ENCODE peak calls at places on chromosomes 2 and 18, in four cellular contexts. O is right lobe of liver, W is stomach, F is ovary. N is an unnamed sample. For H3K27me3 and H3K36me3, the result is how much of the 10 kb centered on the place peaks cover.

GRCh38 chr2:100921685-100922161 is 80.4 kb upstream of the RPL31 start:
- DNase-seq in O (no peak), W (no peak), F (no peak), N (peak)

GRCh38 chr2:235940330-235940729 is 227.9 kb downstream of the GBX2 start:
- DNase-seq in O (no peak), W (no peak), F (peak), N (peak)

GRCh38 chr2:140351692-140352091 is 1571.5 kb upstream of the NXPH2 start:
- DNase-seq in O (no peak), W (no peak), F (no peak), N (no peak)

GRCh38 chr18:27996792-27997191 is 180.1 kb downstream of the CDH2 start:
- DNase-seq in O (no peak), W (no peak), F (no peak), N (no peak)

GRCh38 chr2:203740741-203741363 is 34.4 kb downstream of the CD28 start:
- DNase-seq in O (no peak), W (no peak), F (no peak), N (no peak)

GRCh38 chr18:8088626-8089025 is 520.6 kb upstream of the RAB12 start:
- DNase-seq in O (no peak), W (no peak), F (no peak), N (no peak)

GRCh38 chr18:9629709-9630108 is 15.3 kb upstream of the PPP4R1 start:
- DNase-seq in O (no peak), W (no peak), F (no peak), N (no peak)

GRCh38 chr2:128347701-128348504 is 29.2 kb upstream of the HS6ST1 start:
- DNase-seq in O (peak), W (peak), F (peak), N (no peak)

GRCh38 chr2:19038096-19039015 is 320.1 kb downstream of the OSR1 start:
- DNase-seq in O (no peak), W (no peak), F (no peak), N (peak)

GRCh38 chr2:163198972-163199371 is 360.4 kb upstream of the KCNH7 start:
- DNase-seq in O (no peak), W (no peak), F (no peak), N (no peak)

GRCh38 chr2:120334068-120334467 is 11.9 kb upstream of the INHBB start:
- DNase-seq in O (no peak), W (no peak), F (no peak), N (no peak)

GRCh38 chr18:63883617-63884016 is 3.9 kb upstream of the SERPINB2 start:
- DNase-seq in O (no peak), W (no peak), F (no peak), N (no peak)

GRCh38 chr2:177917169-177917568 is 155.4 kb downstream of the PDE11A start:
- DNase-seq in O (no peak), W (no peak), F (no peak), N (no peak)

GRCh38 chr2:127275789-127276188 is 18.2 kb downstream of the ERCC3 start:
- DNase-seq in O (no peak), W (no peak), F (no peak), N (no peak)

GRCh38 chr2:42125887-42126594 is 43.1 kb upstream of the EML4 start:
- DNase-seq in O (no peak), W (no peak), F (no peak), N (no peak)

GRCh38 chr2:188345020-188345419 is 53.3 kb downstream of the GULP1 start:
- DNase-seq in O (no peak), W (no peak), F (no peak), N (no peak)

GRCh38 chr18:11872479-11873136 is 21.4 kb downstream of the CHMP1B start:
- DNase-seq in O (no peak), W (peak), F (no peak), N (no peak)

GRCh38 chr2:66305714-66306113 is 129.2 kb upstream of the MEIS1 start:
- DNase-seq in O (no peak), W (peak), F (peak), N (no peak)

GRCh38 chr2:168698959-168699358 is 103.5 kb upstream of the NOSTRIN start:
- DNase-seq in O (no peak), W (no peak), F (no peak), N (no peak)

GRCh38 chr2:241957276-241957675 is 87.7 kb downstream of the RTP5 start:
- DNase-seq in O (no peak), W (no peak), F (no peak), N (no peak)

GRCh38 chr2:113202305-113203216 is 28.8 kb downstream of the PSD4 start:
- DNase-seq in O (no peak), W (no peak), F (no peak), N (no peak)

GRCh38 chr18:6752200-6752873 is 22.8 kb downstream of the ARHGAP28 start:
- DNase-seq in O (no peak), W (no peak), F (no peak), N (peak)

GRCh38 chr2:216289470-216289869 is 82.8 kb downstream of the MARCHF4 start:
- DNase-seq in O (no peak), W (no peak), F (no peak), N (no peak)

GRCh38 chr2:33123216-33123615 is 176.5 kb downstream of the LTBP1 start:
- DNase-seq in O (no peak), W (no peak), F (no peak), N (no peak)

GRCh38 chr18:40566510-40566844 is 1388.6 kb upstream of the PIK3C3 start:
- DNase-seq in O (no peak), W (no peak), F (no peak), N (no peak)

GRCh38 chr2:151374426-151374825 is 17.0 kb downstream of the TNFAIP6 start:
- DNase-seq in O (no peak), W (no peak), F (no peak), N (peak)

GRCh38 chr2:727071-727470 is 49.9 kb upstream of the TMEM18 start:
- DNase-seq in O (no peak), W (no peak), F (no peak), N (no peak)

GRCh38 chr2:152355411-152355831 is 20.4 kb downstream of the FMNL2 start:
- DNase-seq in O (no peak), W (no peak), F (no peak), N (no peak)

GRCh38 chr18:54558609-54559585 is 32.1 kb upstream of the DYNAP start:
- DNase-seq in O (no peak), W (no peak), F (no peak), N (no peak)

GRCh38 chr2:172230783-172231446 is 128.2 kb upstream of the DLX2 start:
- DNase-seq in O (no peak), W (no peak), F (no peak), N (no peak)

GRCh38 chr2:108297436-108298141 is 8.9 kb downstream of the SULT1C2 start:
- DNase-seq in O (no peak), W (no peak), F (no peak), N (no peak)

GRCh38 chr2:24885221-24886113 is 34.6 kb downstream of the ADCY3 start:
- DNase-seq in O (no peak), W (no peak), F (no peak), N (no peak)

GRCh38 chr2:99066075-99066557 is 75.4 kb upstream of the C2orf15 start:
- DNase-seq in O (no peak), W (no peak), F (no peak), N (no peak)

GRCh38 chr2:9778471-9779402 is 64.5 kb upstream of the TAF1B start:
- DNase-seq in O (no peak), W (no peak), F (no peak), N (no peak)

GRCh38 chr2:9779572-9780264 is 63.6 kb upstream of the TAF1B start:
- DNase-seq in O (no peak), W (no peak), F (no peak), N (no peak)

GRCh38 chr2:9781252-9781651 is 62.0 kb upstream of the TAF1B start:
- DNase-seq in O (no peak), W (no peak), F (no peak), N (peak)

GRCh38 chr2:9782197-9782719 is 61.0 kb upstream of the TAF1B start:
- DNase-seq in O (no peak), W (no peak), F (no peak), N (no peak)

DNA sequence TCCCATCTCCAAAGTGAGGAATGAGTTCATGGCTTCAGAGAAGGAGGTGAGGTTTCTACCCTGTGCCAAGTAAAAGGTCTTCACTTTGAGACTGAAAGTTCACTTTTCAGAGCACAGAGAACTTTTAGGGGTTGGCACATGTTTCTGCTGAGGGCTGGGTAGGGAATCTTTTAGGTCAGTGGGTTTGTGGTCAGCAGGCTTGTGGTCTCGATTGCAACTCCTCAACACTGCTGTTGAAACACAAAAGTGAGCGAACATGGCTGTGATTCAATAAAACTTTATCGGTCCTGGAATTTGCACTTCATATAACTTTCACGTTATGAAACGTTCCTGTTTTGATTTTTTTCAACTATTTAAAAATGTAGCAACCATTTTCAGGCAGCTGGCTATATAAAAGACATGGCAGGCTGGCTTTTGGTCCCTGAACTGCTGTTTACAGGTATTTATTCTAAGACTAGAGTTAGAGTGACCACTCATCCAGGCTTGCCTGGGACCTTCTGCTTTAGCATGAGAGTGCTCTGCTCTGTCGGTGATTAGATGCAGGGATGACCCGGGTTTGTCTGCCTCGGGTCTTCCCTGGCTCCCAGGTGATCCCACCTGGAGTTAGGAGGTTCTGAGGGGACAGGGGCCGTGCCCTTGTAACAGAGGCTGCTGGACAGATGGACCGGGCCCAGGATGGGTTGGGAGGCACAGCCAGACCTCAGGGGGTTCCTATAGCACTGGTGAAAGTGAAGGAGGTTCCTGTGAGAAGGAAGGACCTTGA is 62.7 kb upstream of the TAF1B start:
- DNase-seq in O (no peak), W (no peak), F (no peak), N (no peak)
- H3K4me3 ChIP-seq in O (no peak), W (no peak), F (no peak), N (no peak)

GRCh38 chr2:27147935-27148334 is 869 bp upstream of the TCF23 start:
- DNase-seq in O (no peak), W (no peak), F (no peak), N (no peak)
- H3K27me3 ChIP-seq in O (under half), W (under half), F (under half), N (under half)

GRCh38 chr18:32126538-32126937 is 34.9 kb downstream of the RNF138 start:
- DNase-seq in O (no peak), W (no peak), F (no peak), N (no peak)

DNA sequence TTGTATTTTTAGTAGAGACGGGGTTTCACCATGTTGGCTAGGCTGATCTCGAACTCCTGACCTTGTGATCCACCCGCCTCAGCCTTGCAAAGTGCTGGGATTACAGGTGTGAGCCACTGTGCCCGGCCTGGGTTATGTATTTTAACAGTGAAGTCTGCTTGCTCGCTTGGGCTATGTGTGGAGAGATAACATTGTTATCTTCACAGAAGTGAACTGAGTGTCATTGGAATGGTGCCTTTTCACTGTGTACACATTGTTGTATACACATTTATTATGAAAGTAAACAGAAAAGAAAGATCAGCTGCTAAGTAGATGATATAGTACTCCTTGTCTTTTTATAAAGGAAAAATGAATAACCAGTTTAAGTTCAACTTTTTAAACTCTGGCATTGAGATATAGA is 30.4 kb downstream of the RNF138 start:
- DNase-seq in O (no peak), W (no peak), F (no peak), N (no peak)
- H3K36me3 ChIP-seq in O (under half), W (half or more), F (under half), N (under half)

DNA sequence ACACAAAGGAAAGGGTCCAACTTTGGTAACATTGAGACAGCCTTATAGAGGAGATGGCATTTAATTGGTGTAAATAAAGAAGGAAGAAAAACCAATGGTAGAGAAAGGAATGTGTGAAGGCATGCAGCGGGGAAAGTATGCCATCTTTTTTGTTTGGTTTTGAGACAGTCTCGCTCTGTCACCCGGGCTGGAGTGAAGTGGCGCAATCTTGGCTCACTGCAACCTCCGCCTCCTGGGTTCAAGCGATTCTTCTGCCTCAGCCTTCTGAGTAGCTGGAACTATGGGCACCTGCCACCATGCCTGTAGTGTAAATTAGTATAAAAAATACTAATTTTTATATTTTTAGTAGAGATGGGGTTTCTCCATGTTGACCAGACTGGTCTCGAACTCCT is 6.4 kb downstream of the RIOK3 start:
- DNase-seq in O (peak), W (no peak), F (no peak), N (no peak)
- H3K4me3 ChIP-seq in O (no peak), W (no peak), F (no peak), N (no peak)

DNA sequence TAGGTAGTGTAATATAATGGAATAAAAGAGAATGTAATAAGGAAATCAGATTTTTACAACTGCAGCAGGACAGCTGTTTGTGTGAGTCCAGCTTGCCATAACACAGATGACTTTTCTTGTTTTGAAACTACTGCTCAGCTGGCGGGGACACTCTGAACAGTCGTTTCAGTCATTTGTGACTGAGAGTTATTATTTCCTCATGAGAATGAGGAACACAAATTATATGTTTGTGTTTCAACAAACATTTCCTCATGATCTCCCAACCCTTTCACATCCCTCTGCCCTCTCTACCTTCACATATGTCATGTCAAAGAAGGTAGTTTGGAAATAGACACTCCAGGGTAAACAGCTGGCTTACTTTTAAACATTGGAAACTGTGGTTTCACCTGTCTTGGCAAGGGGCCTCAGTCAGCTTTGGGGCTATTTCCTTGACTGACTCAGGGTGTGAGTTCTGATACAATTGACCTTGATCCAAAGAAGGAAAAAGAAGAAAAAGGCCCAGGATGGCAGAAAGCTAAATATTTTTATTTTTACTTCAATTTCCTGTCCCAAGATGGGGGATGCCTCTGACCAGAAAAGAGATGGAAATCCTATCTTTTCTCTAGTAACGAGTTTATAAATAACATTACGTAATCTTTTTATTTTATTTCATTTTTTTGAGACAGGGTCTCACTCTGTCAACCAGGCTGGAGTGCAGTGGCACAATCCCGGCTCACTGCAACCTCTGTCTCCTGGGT is 593 bp downstream of the SP140L start:
- DNase-seq in O (no peak), W (no peak), F (no peak), N (no peak)
- H3K27me3 ChIP-seq in O (under half), W (under half), F (under half), N (under half)

GRCh38 chr2:109562421-109562820 is 51.3 kb downstream of the SEPTIN10 start:
- DNase-seq in O (no peak), W (no peak), F (no peak), N (no peak)
- H3K36me3 ChIP-seq in O (under half), W (under half), F (under half), N (under half)

N was measured in BJ.